ENCODE peak calls at places on chromosomes 12 and 14, in ten cellular contexts. One of them, this sample, is unnamed.
A peak's percentile ranks its signal among the peaks of the same experiment; 100 is the strongest.

GRCh38 chr14:53956427-53957201 is at the start of gene BMP4:
- DNase-seq in fibroblast of lung: peak; percentile 66
- DNase-seq in IMR-90: peak; percentile 30
- DNase-seq in hepatocyte: peak; percentile 85
- DNase-seq in GM23338: peak; percentile 97
- DNase-seq in A549: no peak
- DNase-seq in PC-9: peak; percentile 93
- DNase-seq in H9: peak; percentile 95
- DNase-seq in mammary epithelial cell: no peak
- DNase-seq in MM.1S: no peak
- DNase-seq in this sample: peak; percentile 0

GRCh38 chr12:127774828-127775227 is 492.1 kb upstream of the TMEM132C start:
- DNase-seq in fibroblast of lung: no peak
- DNase-seq in IMR-90: no peak
- DNase-seq in hepatocyte: no peak
- DNase-seq in GM23338: no peak
- DNase-seq in A549: no peak
- DNase-seq in PC-9: no peak
- DNase-seq in H9: no peak
- DNase-seq in mammary epithelial cell: no peak
- DNase-seq in MM.1S: no peak
- DNase-seq in this sample: no peak

GRCh38 chr14:80567905-80568512 is 356.7 kb upstream of the DIO2 start:
- DNase-seq in fibroblast of lung: no peak
- DNase-seq in IMR-90: peak; percentile 68
- DNase-seq in hepatocyte: peak; percentile 26
- DNase-seq in GM23338: no peak
- DNase-seq in A549: no peak
- DNase-seq in PC-9: peak; percentile 38
- DNase-seq in H9: no peak
- DNase-seq in mammary epithelial cell: peak; percentile 96
- DNase-seq in MM.1S: no peak
- DNase-seq in this sample: no peak

GRCh38 chr12:70779250-70779649 is 141.3 kb downstream of the PTPRR start:
- DNase-seq in fibroblast of lung: no peak
- DNase-seq in IMR-90: no peak
- DNase-seq in hepatocyte: no peak
- DNase-seq in GM23338: no peak
- DNase-seq in A549: no peak
- DNase-seq in PC-9: no peak
- DNase-seq in H9: no peak
- DNase-seq in mammary epithelial cell: no peak
- DNase-seq in MM.1S: no peak
- DNase-seq in this sample: no peak

GRCh38 chr14:89093083-89093482 is 268.6 kb downstream of the TTC8 start:
- DNase-seq in fibroblast of lung: peak; percentile 42
- DNase-seq in IMR-90: peak; percentile 26
- DNase-seq in hepatocyte: no peak
- DNase-seq in GM23338: no peak
- DNase-seq in A549: no peak
- DNase-seq in PC-9: no peak
- DNase-seq in H9: no peak
- DNase-seq in mammary epithelial cell: no peak
- DNase-seq in MM.1S: no peak
- DNase-seq in this sample: no peak

GRCh38 chr12:57735198-57735855 is 3.2 kb downstream of the AGAP2 start:
- DNase-seq in fibroblast of lung: no peak
- DNase-seq in IMR-90: no peak
- DNase-seq in hepatocyte: no peak
- DNase-seq in GM23338: peak; percentile 50
- DNase-seq in A549: no peak
- DNase-seq in PC-9: no peak
- DNase-seq in H9: peak; percentile 53
- DNase-seq in mammary epithelial cell: no peak
- DNase-seq in MM.1S: no peak
- DNase-seq in this sample: no peak

GRCh38 chr12:120887253-120888043 is 16.7 kb downstream of the SPPL3 start:
- DNase-seq in fibroblast of lung: no peak
- DNase-seq in IMR-90: no peak
- DNase-seq in hepatocyte: no peak
- DNase-seq in GM23338: no peak
- DNase-seq in A549: no peak
- DNase-seq in PC-9: no peak
- DNase-seq in H9: no peak
- DNase-seq in mammary epithelial cell: no peak
- DNase-seq in MM.1S: peak; percentile 12
- DNase-seq in this sample: no peak

GRCh38 chr14:59044707-59045106 is 143.8 kb upstream of the DAAM1 start:
- DNase-seq in fibroblast of lung: no peak
- DNase-seq in IMR-90: no peak
- DNase-seq in hepatocyte: no peak
- DNase-seq in GM23338: no peak
- DNase-seq in A549: no peak
- DNase-seq in PC-9: peak; percentile 18
- DNase-seq in H9: no peak
- DNase-seq in mammary epithelial cell: no peak
- DNase-seq in MM.1S: no peak
- DNase-seq in this sample: no peak

GRCh38 chr12:23930599-23930998 is 18.9 kb downstream of the SOX5 start:
- DNase-seq in fibroblast of lung: no peak
- DNase-seq in IMR-90: no peak
- DNase-seq in hepatocyte: no peak
- DNase-seq in GM23338: no peak
- DNase-seq in A549: no peak
- DNase-seq in PC-9: no peak
- DNase-seq in H9: no peak
- DNase-seq in mammary epithelial cell: no peak
- DNase-seq in MM.1S: no peak
- DNase-seq in this sample: no peak

GRCh38 chr14:54374117-54374884 is 22.5 kb upstream of the CDKN3 start:
- DNase-seq in fibroblast of lung: peak; percentile 43
- DNase-seq in IMR-90: peak; percentile 53
- DNase-seq in hepatocyte: no peak
- DNase-seq in GM23338: no peak
- DNase-seq in A549: no peak
- DNase-seq in PC-9: no peak
- DNase-seq in H9: no peak
- DNase-seq in mammary epithelial cell: no peak
- DNase-seq in MM.1S: no peak
- DNase-seq in this sample: no peak

GRCh38 chr14:95320076-95320895 is 578 bp upstream of the CLMN start:
- DNase-seq in fibroblast of lung: no peak
- DNase-seq in IMR-90: no peak
- DNase-seq in hepatocyte: no peak
- DNase-seq in GM23338: peak; percentile 69
- DNase-seq in A549: no peak
- DNase-seq in PC-9: no peak
- DNase-seq in H9: peak; percentile 51
- DNase-seq in mammary epithelial cell: no peak
- DNase-seq in MM.1S: no peak
- DNase-seq in this sample: peak; percentile 48

GRCh38 chr12:52600475-52600874 is 788 bp downstream of the KRT72 start:
- DNase-seq in fibroblast of lung: no peak
- DNase-seq in IMR-90: no peak
- DNase-seq in hepatocyte: no peak
- DNase-seq in GM23338: no peak
- DNase-seq in A549: no peak
- DNase-seq in PC-9: no peak
- DNase-seq in H9: peak; percentile 7
- DNase-seq in mammary epithelial cell: no peak
- DNase-seq in MM.1S: no peak
- DNase-seq in this sample: no peak

GRCh38 chr14:100056964-100057817 is 8.0 kb upstream of the EVL start:
- DNase-seq in fibroblast of lung: peak; percentile 39
- DNase-seq in IMR-90: peak; percentile 43
- DNase-seq in hepatocyte: no peak
- DNase-seq in GM23338: peak; percentile 46
- DNase-seq in A549: peak; percentile 28
- DNase-seq in PC-9: no peak
- DNase-seq in H9: no peak
- DNase-seq in mammary epithelial cell: peak; percentile 29
- DNase-seq in MM.1S: peak; percentile 22
- DNase-seq in this sample: peak; percentile 58

GRCh38 chr14:75049136-75049535 is 2.1 kb downstream of the MLH3 start:
- DNase-seq in fibroblast of lung: peak; percentile 5
- DNase-seq in IMR-90: no peak
- DNase-seq in hepatocyte: no peak
- DNase-seq in GM23338: no peak
- DNase-seq in A549: no peak
- DNase-seq in PC-9: no peak
- DNase-seq in H9: no peak
- DNase-seq in mammary epithelial cell: no peak
- DNase-seq in MM.1S: no peak
- DNase-seq in this sample: no peak

GRCh38 chr12:28191018-28191595 is 851 bp downstream of the CCDC91 start:
- DNase-seq in fibroblast of lung: no peak
- DNase-seq in IMR-90: peak; percentile 55
- DNase-seq in hepatocyte: no peak
- DNase-seq in GM23338: peak; percentile 23
- DNase-seq in A549: peak; percentile 22
- DNase-seq in PC-9: no peak
- DNase-seq in H9: no peak
- DNase-seq in mammary epithelial cell: peak; percentile 68
- DNase-seq in MM.1S: no peak
- DNase-seq in this sample: peak; percentile 6

DNA sequence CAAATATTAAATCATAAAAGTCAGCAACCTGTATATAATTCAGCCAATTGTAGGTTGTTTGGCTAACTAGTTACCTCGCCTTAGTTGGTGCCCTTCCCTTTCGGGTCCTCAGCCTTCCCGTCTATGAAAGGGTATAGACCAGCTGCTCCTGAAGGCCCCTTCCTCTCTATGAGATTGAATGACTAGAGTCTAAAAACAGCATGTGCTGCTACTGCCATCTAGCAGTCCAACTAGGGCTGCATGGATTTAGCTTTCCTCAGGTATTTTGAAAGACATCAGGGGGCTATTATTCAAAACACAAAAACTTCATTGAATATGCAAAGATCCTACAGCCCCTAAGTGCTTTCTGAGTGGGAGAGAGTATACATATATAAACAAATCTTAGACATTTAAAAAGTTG is 37.0 kb upstream of the TMEM263 start:
- DNase-seq in fibroblast of lung: peak; percentile 41
- DNase-seq in IMR-90: peak; percentile 8
- DNase-seq in hepatocyte: peak; percentile 54
- DNase-seq in GM23338: peak; percentile 88
- DNase-seq in A549: no peak
- DNase-seq in PC-9: no peak
- DNase-seq in H9: peak; percentile 67
- DNase-seq in mammary epithelial cell: no peak
- DNase-seq in MM.1S: peak; percentile 17
- DNase-seq in this sample: peak; percentile 35
- TF ChIP-seq CTCF in fibroblast of lung: peak; percentile 69
- TF ChIP-seq CTCF in IMR-90: peak; percentile 62
- TF ChIP-seq CTCF in hepatocyte: peak; percentile 68
- TF ChIP-seq CTCF in GM23338: peak; percentile 96
- TF ChIP-seq CTCF in A549: peak; percentile 85
- TF ChIP-seq CTCF in PC-9: peak; percentile 59
- TF ChIP-seq CTCF in H9: peak; percentile 89
- TF ChIP-seq CTCF in mammary epithelial cell: peak; percentile 62
- TF ChIP-seq CTCF in MM.1S: peak; percentile 64
- TF ChIP-seq CTCF in this sample: peak; percentile 79

DNA sequence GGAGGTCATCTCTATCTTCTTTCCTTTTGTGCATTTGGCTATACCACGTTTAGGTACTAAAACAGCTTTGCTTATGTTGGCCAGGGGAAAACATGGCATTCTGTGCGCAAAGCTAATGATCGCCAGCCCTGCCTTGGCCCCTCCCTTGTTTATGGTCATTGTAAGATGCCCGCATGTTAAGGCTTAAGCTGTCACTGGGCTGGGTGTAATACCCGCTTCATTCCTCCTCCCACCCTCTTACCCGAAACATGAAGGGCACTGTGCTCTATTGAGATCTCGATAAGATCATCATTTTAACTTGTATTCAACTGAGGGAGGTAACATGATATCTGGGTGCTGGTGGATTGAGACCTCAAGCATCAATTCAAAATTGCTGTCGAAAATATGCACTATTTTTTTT is 34.7 kb downstream of the BRI3BP start:
- DNase-seq in fibroblast of lung: no peak
- DNase-seq in IMR-90: no peak
- DNase-seq in hepatocyte: no peak
- DNase-seq in GM23338: no peak
- DNase-seq in A549: no peak
- DNase-seq in PC-9: no peak
- DNase-seq in H9: no peak
- DNase-seq in mammary epithelial cell: no peak
- DNase-seq in MM.1S: no peak
- DNase-seq in this sample: no peak
- H3K4me2 ChIP-seq in fibroblast of lung: no peak overlapping the region
- H3K4me2 ChIP-seq in IMR-90: no peak overlapping the region
- H3K4me2 ChIP-seq in hepatocyte: no peak overlapping the region
- H3K4me2 ChIP-seq in GM23338: no peak overlapping the region
- H3K4me2 ChIP-seq in A549: no peak overlapping the region
- H3K4me2 ChIP-seq in PC-9: no peak overlapping the region
- H3K4me2 ChIP-seq in H9: no peak overlapping the region
- H3K4me2 ChIP-seq in mammary epithelial cell: no peak overlapping the region
- H3K4me2 ChIP-seq in MM.1S: no peak overlapping the region
- H3K4me2 ChIP-seq in this sample: no peak overlapping the region

DNA sequence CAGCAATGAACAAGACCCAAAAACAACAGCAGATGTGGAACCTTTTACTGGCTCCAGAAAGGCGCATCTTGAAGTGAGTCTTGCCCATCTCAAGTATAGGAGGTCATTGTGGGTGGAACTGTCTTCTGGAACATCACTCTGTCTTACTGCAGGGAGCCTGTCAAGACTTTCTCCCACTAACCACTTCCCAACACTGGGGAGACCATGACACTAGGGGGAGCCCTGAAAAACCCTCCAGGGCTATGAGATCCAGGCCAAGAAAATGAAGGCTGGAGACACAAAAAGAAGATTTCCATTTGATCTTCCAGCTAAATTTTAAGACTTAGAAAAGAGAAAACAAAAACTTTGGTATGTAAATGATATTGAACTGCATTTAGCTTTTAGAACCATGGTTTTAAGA is 13.5 kb upstream of the ATG14 start:
- DNase-seq in fibroblast of lung: no peak
- DNase-seq in IMR-90: no peak
- DNase-seq in hepatocyte: no peak
- DNase-seq in GM23338: no peak
- DNase-seq in A549: no peak
- DNase-seq in PC-9: no peak
- DNase-seq in H9: no peak
- DNase-seq in mammary epithelial cell: no peak
- DNase-seq in MM.1S: no peak
- DNase-seq in this sample: no peak
- TF ChIP-seq CTCF in fibroblast of lung: no peak
- TF ChIP-seq CTCF in IMR-90: no peak
- TF ChIP-seq CTCF in hepatocyte: no peak
- TF ChIP-seq CTCF in GM23338: no peak
- TF ChIP-seq CTCF in A549: no peak
- TF ChIP-seq CTCF in PC-9: no peak
- TF ChIP-seq CTCF in H9: no peak
- TF ChIP-seq CTCF in mammary epithelial cell: no peak
- TF ChIP-seq CTCF in MM.1S: no peak
- TF ChIP-seq CTCF in this sample: no peak

DNA sequence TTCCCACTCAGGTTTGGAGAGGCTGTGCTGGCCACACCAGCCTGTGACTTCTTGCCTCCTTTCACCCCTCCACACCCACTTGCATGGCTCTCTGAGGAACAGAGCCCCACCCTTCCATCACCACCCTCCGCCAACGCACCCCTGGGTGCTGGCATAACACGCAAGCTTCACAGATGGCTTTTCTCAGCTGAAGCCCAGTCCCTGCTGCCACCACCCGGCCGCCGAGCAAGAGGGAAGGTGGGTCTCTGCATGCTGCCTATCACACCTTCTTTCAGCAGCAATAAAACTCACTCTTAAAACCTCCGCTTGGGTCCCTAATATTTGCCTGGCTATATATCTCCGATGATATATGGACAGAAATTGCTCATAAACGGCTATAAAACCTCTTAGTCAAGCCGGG is 41.6 kb downstream of the SMUG1 start:
- DNase-seq in fibroblast of lung: no peak
- DNase-seq in IMR-90: no peak
- DNase-seq in hepatocyte: no peak
- DNase-seq in GM23338: no peak
- DNase-seq in A549: no peak
- DNase-seq in PC-9: no peak
- DNase-seq in H9: no peak
- DNase-seq in mammary epithelial cell: no peak
- DNase-seq in MM.1S: no peak
- DNase-seq in this sample: no peak
- H3K4me2 ChIP-seq in fibroblast of lung: no peak overlapping the region
- H3K4me2 ChIP-seq in IMR-90: no peak overlapping the region
- H3K4me2 ChIP-seq in hepatocyte: no peak overlapping the region
- H3K4me2 ChIP-seq in GM23338: no peak overlapping the region
- H3K4me2 ChIP-seq in A549: no peak overlapping the region
- H3K4me2 ChIP-seq in PC-9: no peak overlapping the region
- H3K4me2 ChIP-seq in H9: no peak overlapping the region
- H3K4me2 ChIP-seq in mammary epithelial cell: no peak overlapping the region
- H3K4me2 ChIP-seq in MM.1S: no peak overlapping the region
- H3K4me2 ChIP-seq in this sample: no peak overlapping the region